ENCODE peak calls at places on chromosomes 5 and 9, in four cellular contexts. B is HepG2, C is H1, M is GM12878. D is an unnamed sample.

GRCh38 chr5:76082790-76083554 is at the start of gene SV2C:
- DNase-seq in B (no peak), C (peak; percentile 71), M (no peak), D (no peak)

GRCh38 chr9:90898229-90898628 is 96.6 kb downstream of the SYK start:
- DNase-seq in B (no peak), C (no peak), M (no peak), D (no peak)

GRCh38 chr5:15374886-15375285 is 125.1 kb upstream of the FBXL7 start:
- DNase-seq in B (no peak), C (no peak), M (no peak), D (no peak)

GRCh38 chr5:145825751-145826180 is 9.4 kb downstream of the PRELID2 start:
- DNase-seq in B (peak; percentile 61), C (no peak), M (no peak), D (peak; percentile 16)

GRCh38 chr9:131478421-131478868 is 24.3 kb upstream of the POMT1 start:
- DNase-seq in B (peak; percentile 46), C (peak; percentile 85), M (no peak), D (peak; percentile 38)

GRCh38 chr9:116998305-116998704 is 311.2 kb downstream of the TRIM32 start:
- DNase-seq in B (no peak), C (no peak), M (no peak), D (peak; percentile 23)

GRCh38 chr5:40983781-40984180 is 74.5 kb downstream of the C7 start:
- DNase-seq in B (no peak), C (no peak), M (no peak), D (no peak)

GRCh38 chr9:133436706-133437105 is 14.5 kb downstream of the ADAMTS13 start:
- DNase-seq in B (no peak), C (no peak), M (no peak), D (no peak)

GRCh38 chr5:10243660-10244240 is 5.9 kb downstream of the ATPSCKMT start:
- DNase-seq in B (no peak), C (no peak), M (no peak), D (no peak)

GRCh38 chr5:151078490-151079262 is 2.2 kb downstream of the TNIP1 start:
- DNase-seq in B (no peak), C (no peak), M (no peak), D (no peak)

GRCh38 chr5:54148062-54148461 is 162.3 kb downstream of the ARL15 start:
- DNase-seq in B (no peak), C (no peak), M (no peak), D (no peak)

GRCh38 chr9:2700398-2700797 is 16.9 kb upstream of the KCNV2 start:
- DNase-seq in B (no peak), C (no peak), M (no peak), D (no peak)

GRCh38 chr9:79664375-79664825 is 92.6 kb downstream of the TLE4 start:
- DNase-seq in B (no peak), C (no peak), M (no peak), D (no peak)

GRCh38 chr5:178228609-178229008 is 4.0 kb downstream of the PHYKPL start:
- DNase-seq in B (no peak), C (no peak), M (no peak), D (no peak)

GRCh38 chr5:59487068-59487686 is 406.3 kb downstream of the PDE4D start:
- DNase-seq in B (no peak), C (no peak), M (no peak), D (no peak)

GRCh38 chr9:22170162-22170932 is 161.2 kb upstream of the CDKN2B start:
- DNase-seq in B (peak; percentile 9), C (no peak), M (no peak), D (no peak)

GRCh38 chr9:91949946-91950664 is at the start of gene ROR2:
- DNase-seq in B (no peak), C (peak; percentile 94), M (no peak), D (peak; percentile 72)

GRCh38 chr9:132128191-132128590 is 33.7 kb upstream of the NTNG2 start:
- DNase-seq in B (no peak), C (no peak), M (no peak), D (no peak)

GRCh38 chr5:181221105-181221791 is 1.8 kb upstream of the TRIM41 start:
- DNase-seq in B (no peak), C (no peak), M (peak; percentile 31), D (no peak)

GRCh38 chr5:74810915-74811314 is 43.9 kb downstream of the NSA2 start:
- DNase-seq in B (no peak), C (no peak), M (no peak), D (no peak)

GRCh38 chr9:15249042-15249818 is 57.8 kb downstream of the TTC39B start:
- DNase-seq in B (no peak), C (no peak), M (no peak), D (no peak)

GRCh38 chr9:98248737-98249474 is 6.5 kb downstream of the TBC1D2 start:
- DNase-seq in B (no peak), C (no peak), M (no peak), D (no peak)

GRCh38 chr9:93097496-93098205 is 1.6 kb downstream of the CARD19 start:
- DNase-seq in B (no peak), C (no peak), M (no peak), D (no peak)

GRCh38 chr5:155761502-155761901 is 565.5 kb upstream of the SGCD start:
- DNase-seq in B (no peak), C (no peak), M (no peak), D (no peak)

GRCh38 chr5:155768342-155768741 is 558.6 kb upstream of the SGCD start:
- DNase-seq in B (no peak), C (no peak), M (no peak), D (no peak)

GRCh38 chr5:155772009-155772662 is 554.8 kb upstream of the SGCD start:
- DNase-seq in B (no peak), C (no peak), M (no peak), D (no peak)

DNA sequence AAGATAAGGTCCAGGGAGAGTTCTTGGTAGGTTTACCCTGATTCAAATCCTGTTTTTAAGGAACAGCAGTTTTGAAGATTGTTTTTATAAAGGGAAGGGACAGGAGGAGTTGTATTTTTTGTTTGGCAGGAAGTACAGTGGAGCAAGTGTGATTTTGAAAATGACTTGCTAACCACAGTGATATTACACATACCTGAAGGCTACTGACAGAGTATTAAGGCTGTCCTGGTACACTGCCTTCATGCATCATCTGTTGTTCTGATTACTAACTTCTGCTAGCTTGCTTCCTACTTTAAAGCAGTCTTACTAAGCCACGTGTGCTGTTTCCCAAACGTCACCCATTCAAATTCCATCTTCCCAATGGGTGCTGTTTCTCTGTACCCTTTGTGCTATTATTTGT is 559.5 kb upstream of the SGCD start:
- DNase-seq in B (no peak), C (no peak), M (no peak), D (no peak)
- TF ChIP-seq SUZ12 in B (no peak), C (no peak), M (no peak), D (no peak)

DNA sequence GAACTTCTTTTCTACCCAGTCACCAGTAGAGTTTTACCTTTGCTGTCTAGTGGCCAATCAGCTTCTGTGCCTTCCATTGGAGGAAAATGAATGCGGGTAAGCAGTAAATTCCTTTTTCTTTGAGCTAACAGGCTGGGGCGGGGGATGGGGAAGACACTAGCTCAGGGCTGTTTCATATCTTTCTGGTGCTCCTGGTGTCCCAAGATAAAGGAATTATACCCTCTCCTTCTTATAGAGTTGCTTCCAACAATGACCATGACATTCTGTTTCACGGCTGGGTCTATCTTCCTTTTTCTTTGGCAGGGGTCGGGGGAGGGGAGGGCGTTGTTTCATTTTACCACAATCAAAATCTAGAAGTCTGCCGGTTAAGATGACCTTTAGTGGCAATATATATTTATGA is 51.2 kb upstream of the RPS23 start:
- DNase-seq in B (no peak), C (no peak), M (no peak), D (no peak)
- H3K4me1 ChIP-seq in B (no peaks in the 10 kb centered on the region), C (no peaks in the 10 kb centered on the region), M (no peaks in the 10 kb centered on the region), D (no peaks in the 10 kb centered on the region)

DNA sequence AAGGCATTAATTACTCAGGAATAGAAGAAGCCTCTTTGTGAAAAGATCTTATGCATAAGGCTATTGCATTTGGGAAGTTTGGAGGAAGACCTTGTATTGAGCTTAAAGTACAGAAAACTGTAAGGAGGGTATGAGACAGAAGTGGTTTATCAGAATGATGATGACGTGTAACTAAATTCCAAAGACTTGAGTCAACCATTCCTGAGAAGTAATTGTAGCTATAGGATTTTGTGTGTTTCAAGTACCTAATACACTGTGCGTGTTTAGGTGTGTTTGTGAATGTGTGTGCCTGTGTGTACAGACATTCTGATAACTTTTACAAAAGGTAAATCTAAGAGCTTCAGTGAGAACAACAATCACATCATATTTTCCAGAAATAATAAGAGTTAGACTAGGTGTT is 46.5 kb upstream of the IRX2 start:
- DNase-seq in B (no peak), C (no peak), M (no peak), D (no peak)
- H3K9ac ChIP-seq in B (no peak overlapping the region), C (no peak overlapping the region), M (no peak overlapping the region), D (no peak overlapping the region)

GRCh38 chr5:21693591-21693990 is 1159.6 kb downstream of the CDH12 start:
- DNase-seq in B (no peak), C (no peak), M (no peak), D (no peak)

GRCh38 chr5:21687621-21688020 is 1165.5 kb downstream of the CDH12 start:
- DNase-seq in B (no peak), C (no peak), M (no peak), D (no peak)

GRCh38 chr5:21685536-21685935 is 1167.6 kb downstream of the CDH12 start:
- DNase-seq in B (no peak), C (no peak), M (no peak), D (no peak)

GRCh38 chr5:21685016-21685415 is 1168.1 kb downstream of the CDH12 start:
- DNase-seq in B (no peak), C (no peak), M (no peak), D (no peak)

GRCh38 chr5:21688655-21689054 is 1164.5 kb downstream of the CDH12 start:
- DNase-seq in B (no peak), C (no peak), M (no peak), D (no peak)
- TF ChIP-seq SUZ12 in B (no peak), C (no peak), M (no peak), D (no peak)

D was measured in NT2/D1.